ENCODE peak calls at places on chromosomes 13 and 19, in nine cellular contexts. One of them, this sample, is unnamed.

GRCh38 chr13:21402586-21403307 is 56.4 kb downstream of the ZDHHC20 start:
- DNase-seq in stomach: no peak
- DNase-seq in IMR-90: peak; percentile 71
- DNase-seq in colonic mucosa: no peak
- DNase-seq in fibroblast of lung: peak; percentile 38
- DNase-seq in heart right ventricle: no peak
- DNase-seq in MM.1S: no peak
- DNase-seq in PC-9: peak; percentile 55
- DNase-seq in transverse colon: no peak
- DNase-seq in this sample: no peak

GRCh38 chr19:48636859-48637448 is at the start of gene DBP:
- DNase-seq in stomach: peak; percentile 45
- DNase-seq in IMR-90: no peak
- DNase-seq in colonic mucosa: no peak
- DNase-seq in fibroblast of lung: no peak
- DNase-seq in heart right ventricle: peak; percentile 58
- DNase-seq in MM.1S: no peak
- DNase-seq in PC-9: peak; percentile 63
- DNase-seq in transverse colon: peak; percentile 62
- DNase-seq in this sample: peak; percentile 93

GRCh38 chr19:21848706-21849105 is 12.7 kb upstream of the ZNF43 start:
- DNase-seq in stomach: no peak
- DNase-seq in IMR-90: peak; percentile 31
- DNase-seq in colonic mucosa: no peak
- DNase-seq in fibroblast of lung: peak; percentile 12
- DNase-seq in heart right ventricle: no peak
- DNase-seq in MM.1S: no peak
- DNase-seq in PC-9: peak; percentile 74
- DNase-seq in transverse colon: no peak
- DNase-seq in this sample: no peak

GRCh38 chr13:84431646-84432045 is 549.4 kb upstream of the SLITRK1 start:
- DNase-seq in stomach: no peak
- DNase-seq in IMR-90: peak; percentile 66
- DNase-seq in colonic mucosa: no peak
- DNase-seq in fibroblast of lung: no peak
- DNase-seq in heart right ventricle: no peak
- DNase-seq in MM.1S: no peak
- DNase-seq in PC-9: no peak
- DNase-seq in transverse colon: no peak
- DNase-seq in this sample: no peak

GRCh38 chr19:34430738-34431625 is 2.8 kb downstream of the UBA2 start:
- DNase-seq in stomach: no peak
- DNase-seq in IMR-90: peak; percentile 68
- DNase-seq in colonic mucosa: no peak
- DNase-seq in fibroblast of lung: peak; percentile 61
- DNase-seq in heart right ventricle: no peak
- DNase-seq in MM.1S: peak; percentile 77
- DNase-seq in PC-9: peak; percentile 39
- DNase-seq in transverse colon: no peak
- DNase-seq in this sample: no peak

GRCh38 chr19:54674021-54674617 is 11.3 kb downstream of the LILRB4 start:
- DNase-seq in stomach: no peak
- DNase-seq in IMR-90: no peak
- DNase-seq in colonic mucosa: no peak
- DNase-seq in fibroblast of lung: peak; percentile 16
- DNase-seq in heart right ventricle: no peak
- DNase-seq in MM.1S: peak; percentile 52
- DNase-seq in PC-9: no peak
- DNase-seq in transverse colon: no peak
- DNase-seq in this sample: no peak

GRCh38 chr13:31246918-31247317 is 47.1 kb downstream of the B3GLCT start:
- DNase-seq in stomach: no peak
- DNase-seq in IMR-90: no peak
- DNase-seq in colonic mucosa: no peak
- DNase-seq in fibroblast of lung: no peak
- DNase-seq in heart right ventricle: no peak
- DNase-seq in MM.1S: no peak
- DNase-seq in PC-9: no peak
- DNase-seq in transverse colon: no peak
- DNase-seq in this sample: no peak

GRCh38 chr13:51785592-51786424 is 18.2 kb downstream of the DHRS12 start:
- DNase-seq in stomach: peak; percentile 51
- DNase-seq in IMR-90: peak; percentile 44
- DNase-seq in colonic mucosa: peak; percentile 26
- DNase-seq in fibroblast of lung: peak; percentile 64
- DNase-seq in heart right ventricle: peak; percentile 60
- DNase-seq in MM.1S: no peak
- DNase-seq in PC-9: no peak
- DNase-seq in transverse colon: no peak
- DNase-seq in this sample: no peak

GRCh38 chr19:48715681-48716171 is 3.8 kb downstream of the MAMSTR start:
- DNase-seq in stomach: no peak
- DNase-seq in IMR-90: no peak
- DNase-seq in colonic mucosa: peak; percentile 59
- DNase-seq in fibroblast of lung: no peak
- DNase-seq in heart right ventricle: no peak
- DNase-seq in MM.1S: no peak
- DNase-seq in PC-9: no peak
- DNase-seq in transverse colon: peak; percentile 37
- DNase-seq in this sample: no peak

GRCh38 chr19:30712428-30713151 is 340.4 kb downstream of the ZNF536 start:
- DNase-seq in stomach: no peak
- DNase-seq in IMR-90: no peak
- DNase-seq in colonic mucosa: no peak
- DNase-seq in fibroblast of lung: no peak
- DNase-seq in heart right ventricle: no peak
- DNase-seq in MM.1S: no peak
- DNase-seq in PC-9: no peak
- DNase-seq in transverse colon: no peak
- DNase-seq in this sample: no peak

GRCh38 chr19:30708416-30708815 is 336.2 kb downstream of the ZNF536 start:
- DNase-seq in stomach: no peak
- DNase-seq in IMR-90: no peak
- DNase-seq in colonic mucosa: no peak
- DNase-seq in fibroblast of lung: no peak
- DNase-seq in heart right ventricle: no peak
- DNase-seq in MM.1S: no peak
- DNase-seq in PC-9: no peak
- DNase-seq in transverse colon: no peak
- DNase-seq in this sample: no peak

GRCh38 chr19:30710721-30711120 is 338.5 kb downstream of the ZNF536 start:
- DNase-seq in stomach: no peak
- DNase-seq in IMR-90: no peak
- DNase-seq in colonic mucosa: no peak
- DNase-seq in fibroblast of lung: no peak
- DNase-seq in heart right ventricle: no peak
- DNase-seq in MM.1S: no peak
- DNase-seq in PC-9: no peak
- DNase-seq in transverse colon: no peak
- DNase-seq in this sample: no peak

GRCh38 chr19:30711296-30711695 is 339.1 kb downstream of the ZNF536 start:
- DNase-seq in stomach: no peak
- DNase-seq in IMR-90: no peak
- DNase-seq in colonic mucosa: no peak
- DNase-seq in fibroblast of lung: no peak
- DNase-seq in heart right ventricle: no peak
- DNase-seq in MM.1S: no peak
- DNase-seq in PC-9: no peak
- DNase-seq in transverse colon: no peak
- DNase-seq in this sample: no peak
- H3K27me3 ChIP-seq in stomach: no peaks in the 10 kb centered on the region
- H3K27me3 ChIP-seq in IMR-90: peaks cover 4% of the 10 kb centered on the region
- H3K27me3 ChIP-seq in colonic mucosa: no peaks in the 10 kb centered on the region
- H3K27me3 ChIP-seq in fibroblast of lung: no peaks in the 10 kb centered on the region
- H3K27me3 ChIP-seq in heart right ventricle: no peaks in the 10 kb centered on the region
- H3K27me3 ChIP-seq in MM.1S: peaks cover 68% of the 10 kb centered on the region
- H3K27me3 ChIP-seq in PC-9: peaks cover 63% of the 10 kb centered on the region
- H3K27me3 ChIP-seq in transverse colon: no peaks in the 10 kb centered on the region
- H3K27me3 ChIP-seq in this sample: peaks cover 14% of the 10 kb centered on the region

GRCh38 chr19:12350890-12351197 is 14.6 kb downstream of the ZNF442 start:
- DNase-seq in stomach: no peak
- DNase-seq in IMR-90: no peak
- DNase-seq in colonic mucosa: no peak
- DNase-seq in fibroblast of lung: peak; percentile 5
- DNase-seq in heart right ventricle: no peak
- DNase-seq in MM.1S: no peak
- DNase-seq in PC-9: no peak
- DNase-seq in transverse colon: no peak
- DNase-seq in this sample: no peak
- H3K9me3 ChIP-seq in stomach: peaks cover 94% of the 10 kb centered on the region
- H3K9me3 ChIP-seq in IMR-90: peaks cover 57% of the 10 kb centered on the region
- H3K9me3 ChIP-seq in colonic mucosa: no peaks in the 10 kb centered on the region
- H3K9me3 ChIP-seq in fibroblast of lung: peaks cover 2% of the 10 kb centered on the region
- H3K9me3 ChIP-seq in heart right ventricle: peaks cover 98% of the 10 kb centered on the region
- H3K9me3 ChIP-seq in MM.1S: no peaks in the 10 kb centered on the region
- H3K9me3 ChIP-seq in PC-9: peaks cover 42% of the 10 kb centered on the region
- H3K9me3 ChIP-seq in transverse colon: peaks cover 72% of the 10 kb centered on the region
- H3K9me3 ChIP-seq in this sample: peaks cover 60% of the 10 kb centered on the region

GRCh38 chr13:79457390-79457789 is 23.6 kb upstream of the NDFIP2 start:
- DNase-seq in stomach: no peak
- DNase-seq in IMR-90: no peak
- DNase-seq in colonic mucosa: no peak
- DNase-seq in fibroblast of lung: no peak
- DNase-seq in heart right ventricle: no peak
- DNase-seq in MM.1S: no peak
- DNase-seq in PC-9: no peak
- DNase-seq in transverse colon: no peak
- DNase-seq in this sample: no peak

GRCh38 chr13:79456051-79456450 is 24.9 kb upstream of the NDFIP2 start:
- DNase-seq in stomach: no peak
- DNase-seq in IMR-90: no peak
- DNase-seq in colonic mucosa: no peak
- DNase-seq in fibroblast of lung: no peak
- DNase-seq in heart right ventricle: no peak
- DNase-seq in MM.1S: no peak
- DNase-seq in PC-9: no peak
- DNase-seq in transverse colon: no peak
- DNase-seq in this sample: no peak

GRCh38 chr13:79456656-79457365 is 24.1 kb upstream of the NDFIP2 start:
- DNase-seq in stomach: no peak
- DNase-seq in IMR-90: no peak
- DNase-seq in colonic mucosa: no peak
- DNase-seq in fibroblast of lung: no peak
- DNase-seq in heart right ventricle: no peak
- DNase-seq in MM.1S: no peak
- DNase-seq in PC-9: no peak
- DNase-seq in transverse colon: no peak
- DNase-seq in this sample: no peak

GRCh38 chr13:79457948-79458347 is 23.0 kb upstream of the NDFIP2 start:
- DNase-seq in stomach: no peak
- DNase-seq in IMR-90: peak; percentile 91
- DNase-seq in colonic mucosa: no peak
- DNase-seq in fibroblast of lung: peak; percentile 77
- DNase-seq in heart right ventricle: no peak
- DNase-seq in MM.1S: no peak
- DNase-seq in PC-9: no peak
- DNase-seq in transverse colon: no peak
- DNase-seq in this sample: no peak

DNA sequence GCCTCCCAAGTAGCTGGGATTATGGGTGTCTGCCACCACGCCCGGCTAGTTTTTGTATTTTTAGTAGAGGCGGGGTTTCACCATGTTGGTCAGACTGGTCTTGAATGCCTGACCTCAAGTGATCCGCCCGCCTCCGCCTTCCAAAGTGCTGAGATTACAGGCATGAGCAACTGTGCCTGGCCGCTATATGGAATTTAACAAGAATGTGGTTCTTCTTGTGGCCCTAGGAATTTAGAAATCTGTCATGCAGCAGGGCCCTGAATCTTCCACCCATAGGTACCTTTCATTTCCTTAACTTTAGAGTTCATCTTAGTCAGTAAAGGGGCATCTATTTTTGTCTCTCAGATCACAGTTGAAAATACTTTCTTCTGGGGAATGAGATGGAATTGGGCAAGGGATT is 25.6 kb upstream of the NDFIP2 start:
- DNase-seq in stomach: no peak
- DNase-seq in IMR-90: peak; percentile 19
- DNase-seq in colonic mucosa: no peak
- DNase-seq in fibroblast of lung: no peak
- DNase-seq in heart right ventricle: no peak
- DNase-seq in MM.1S: no peak
- DNase-seq in PC-9: peak; percentile 88
- DNase-seq in transverse colon: no peak
- DNase-seq in this sample: no peak
- H3K27ac ChIP-seq in stomach: no peak overlapping the region
- H3K27ac ChIP-seq in IMR-90: no peak overlapping the region
- H3K27ac ChIP-seq in colonic mucosa: no peak overlapping the region
- H3K27ac ChIP-seq in fibroblast of lung: no peak overlapping the region
- H3K27ac ChIP-seq in heart right ventricle: no peak overlapping the region
- H3K27ac ChIP-seq in MM.1S: no peak overlapping the region
- H3K27ac ChIP-seq in PC-9: peak overlapping the region; percentile 50
- H3K27ac ChIP-seq in transverse colon: no peak overlapping the region
- H3K27ac ChIP-seq in this sample: no peak overlapping the region

GRCh38 chr19:7663711-7664110 is 5.1 kb upstream of the RETN start:
- DNase-seq in stomach: no peak
- DNase-seq in IMR-90: no peak
- DNase-seq in colonic mucosa: no peak
- DNase-seq in fibroblast of lung: no peak
- DNase-seq in heart right ventricle: no peak
- DNase-seq in MM.1S: no peak
- DNase-seq in PC-9: no peak
- DNase-seq in transverse colon: no peak
- DNase-seq in this sample: no peak

GRCh38 chr19:7657047-7657779 is 11.6 kb upstream of the RETN start:
- DNase-seq in stomach: no peak
- DNase-seq in IMR-90: no peak
- DNase-seq in colonic mucosa: no peak
- DNase-seq in fibroblast of lung: peak; percentile 8
- DNase-seq in heart right ventricle: no peak
- DNase-seq in MM.1S: no peak
- DNase-seq in PC-9: peak; percentile 61
- DNase-seq in transverse colon: no peak
- DNase-seq in this sample: no peak

GRCh38 chr19:7665076-7665475 is 3.8 kb upstream of the RETN start:
- DNase-seq in stomach: no peak
- DNase-seq in IMR-90: peak; percentile 73
- DNase-seq in colonic mucosa: no peak
- DNase-seq in fibroblast of lung: peak; percentile 84
- DNase-seq in heart right ventricle: no peak
- DNase-seq in MM.1S: no peak
- DNase-seq in PC-9: no peak
- DNase-seq in transverse colon: no peak
- DNase-seq in this sample: no peak

GRCh38 chr19:7658219-7658686 is 10.6 kb upstream of the RETN start:
- DNase-seq in stomach: no peak
- DNase-seq in IMR-90: no peak
- DNase-seq in colonic mucosa: no peak
- DNase-seq in fibroblast of lung: no peak
- DNase-seq in heart right ventricle: no peak
- DNase-seq in MM.1S: peak; percentile 83
- DNase-seq in PC-9: no peak
- DNase-seq in transverse colon: peak; percentile 37
- DNase-seq in this sample: no peak

DNA sequence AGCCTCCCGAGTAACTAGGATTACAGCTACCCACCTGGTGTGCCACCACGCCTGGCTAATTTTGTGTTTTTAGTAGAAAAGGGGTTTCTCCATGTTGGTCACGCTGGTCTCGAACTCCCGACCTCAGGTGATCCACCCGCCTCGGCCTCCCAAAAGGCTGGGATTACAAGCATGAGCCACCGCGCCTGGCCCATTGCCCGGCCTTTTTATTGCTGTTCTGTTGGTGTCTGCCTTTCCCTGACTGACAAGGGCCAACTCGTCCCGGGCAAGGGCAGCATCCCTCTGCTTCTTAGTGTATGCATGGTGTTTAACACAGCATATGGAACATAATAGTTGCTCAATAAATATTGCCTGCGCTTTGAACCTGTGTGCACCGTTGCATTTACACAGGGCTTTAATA is 6.2 kb upstream of the RETN start:
- DNase-seq in stomach: no peak
- DNase-seq in IMR-90: no peak
- DNase-seq in colonic mucosa: no peak
- DNase-seq in fibroblast of lung: no peak
- DNase-seq in heart right ventricle: no peak
- DNase-seq in MM.1S: no peak
- DNase-seq in PC-9: no peak
- DNase-seq in transverse colon: no peak
- DNase-seq in this sample: no peak
- H3K27me3 ChIP-seq in stomach: no peaks in the 10 kb centered on the region
- H3K27me3 ChIP-seq in IMR-90: peaks cover 9% of the 10 kb centered on the region
- H3K27me3 ChIP-seq in colonic mucosa: no peaks in the 10 kb centered on the region
- H3K27me3 ChIP-seq in fibroblast of lung: no peaks in the 10 kb centered on the region
- H3K27me3 ChIP-seq in heart right ventricle: peaks cover 7% of the 10 kb centered on the region
- H3K27me3 ChIP-seq in MM.1S: peaks cover 76% of the 10 kb centered on the region
- H3K27me3 ChIP-seq in PC-9: peaks cover 38% of the 10 kb centered on the region
- H3K27me3 ChIP-seq in transverse colon: peaks cover 3% of the 10 kb centered on the region
- H3K27me3 ChIP-seq in this sample: no peaks in the 10 kb centered on the region

This sample was measured in esophagus squamous epithelium.